ENCODE peak calls at places on chromosomes 2 and 18, in four cellular contexts. H is K562, Y is HCT116, U is GM12878. T is an unnamed sample.

GRCh38 chr2:152038451-152038958 is 60.3 kb downstream of the CACNB4 start:
- DNase-seq in H (no peak), Y (no peak), U (no peak), T (no peak)

GRCh38 chr2:1707771-1708351 is 36.5 kb downstream of the PXDN start:
- DNase-seq in H (no peak), Y (no peak), U (no peak), T (no peak)

GRCh38 chr18:24497052-24497754 is 36.8 kb downstream of the HRH4 start:
- DNase-seq in H (no peak), Y (no peak), U (no peak), T (no peak)

GRCh38 chr2:240463274-240463865 is 27.9 kb downstream of the GPC1 start:
- DNase-seq in H (no peak), Y (no peak), U (no peak), T (no peak)

GRCh38 chr2:205235434-205235833 is 446.9 kb upstream of the NRP2 start:
- DNase-seq in H (no peak), Y (peak; percentile 2), U (no peak), T (no peak)

GRCh38 chr2:27920148-27920885 is 29.8 kb downstream of the BABAM2 start:
- DNase-seq in H (no peak), Y (no peak), U (no peak), T (peak; percentile 24)

GRCh38 chr2:57497489-57498096 is 549.0 kb upstream of the VRK2 start:
- DNase-seq in H (peak; percentile 23), Y (peak; percentile 41), U (peak; percentile 4), T (peak; percentile 50)

GRCh38 chr18:36544036-36544725 is 246.7 kb downstream of the FHOD3 start:
- DNase-seq in H (no peak), Y (no peak), U (no peak), T (no peak)

GRCh38 chr18:55844373-55844772 is 256.4 kb upstream of the TCF4 start:
- DNase-seq in H (no peak), Y (no peak), U (no peak), T (no peak)

GRCh38 chr2:162710282-162710891 is 128.2 kb downstream of the KCNH7 start:
- DNase-seq in H (no peak), Y (no peak), U (no peak), T (peak; percentile 61)

GRCh38 chr2:78768016-78768415 is 257.5 kb upstream of the REG3G start:
- DNase-seq in H (no peak), Y (no peak), U (no peak), T (no peak)

GRCh38 chr2:119649364-119649917 is 29.6 kb upstream of the TMEM177 start:
- DNase-seq in H (no peak), Y (no peak), U (no peak), T (no peak)

GRCh38 chr2:224545884-224546644 is 39.1 kb downstream of the CUL3 start:
- DNase-seq in H (no peak), Y (no peak), U (no peak), T (no peak)

GRCh38 chr2:191382801-191383200 is 137.6 kb downstream of the MYO1B start:
- DNase-seq in H (no peak), Y (no peak), U (no peak), T (peak; percentile 87)

GRCh38 chr2:227848146-227848545 is 23.3 kb upstream of the DAW1 start:
- DNase-seq in H (no peak), Y (no peak), U (no peak), T (no peak)

GRCh38 chr18:410103-410502 is 90.4 kb downstream of the COLEC12 start:
- DNase-seq in H (no peak), Y (no peak), U (no peak), T (no peak)

GRCh38 chr18:415627-416612 is 84.6 kb downstream of the COLEC12 start:
- DNase-seq in H (no peak), Y (no peak), U (no peak), T (no peak)

GRCh38 chr18:416928-417327 is 83.6 kb downstream of the COLEC12 start:
- DNase-seq in H (no peak), Y (no peak), U (no peak), T (no peak)

GRCh38 chr18:415047-415446 is 85.5 kb downstream of the COLEC12 start:
- DNase-seq in H (no peak), Y (no peak), U (no peak), T (no peak)

DNA sequence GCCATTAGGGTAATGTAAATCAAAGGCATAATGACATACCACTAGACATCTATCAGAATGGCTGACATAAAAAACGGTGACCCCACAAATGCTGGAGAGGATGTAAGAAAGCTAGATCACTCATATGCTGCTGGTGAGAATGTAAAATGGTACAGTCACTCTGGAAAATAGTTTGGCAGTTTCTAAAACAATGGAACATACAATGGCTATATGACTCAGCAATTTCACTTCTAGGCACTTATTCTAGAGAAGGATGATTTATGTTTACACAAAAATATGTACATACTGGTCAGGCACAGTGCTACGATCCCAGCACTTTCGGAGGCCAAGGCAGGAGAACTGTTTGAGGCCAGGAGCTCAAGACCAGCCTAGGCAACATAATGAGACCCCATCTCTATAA is 87.2 kb downstream of the COLEC12 start:
- DNase-seq in H (no peak), Y (no peak), U (no peak), T (no peak)
- TF ChIP-seq ZBTB33 in H (no peak), Y (no peak), U (no peak), T (no peak)

GRCh38 chr2:236843061-236843460 is 242.6 kb upstream of the COPS8 start:
- DNase-seq in H (no peak), Y (no peak), U (no peak), T (no peak)
- TF ChIP-seq ZBTB33 in H (no peak), Y (no peak), U (no peak), T (no peak)

DNA sequence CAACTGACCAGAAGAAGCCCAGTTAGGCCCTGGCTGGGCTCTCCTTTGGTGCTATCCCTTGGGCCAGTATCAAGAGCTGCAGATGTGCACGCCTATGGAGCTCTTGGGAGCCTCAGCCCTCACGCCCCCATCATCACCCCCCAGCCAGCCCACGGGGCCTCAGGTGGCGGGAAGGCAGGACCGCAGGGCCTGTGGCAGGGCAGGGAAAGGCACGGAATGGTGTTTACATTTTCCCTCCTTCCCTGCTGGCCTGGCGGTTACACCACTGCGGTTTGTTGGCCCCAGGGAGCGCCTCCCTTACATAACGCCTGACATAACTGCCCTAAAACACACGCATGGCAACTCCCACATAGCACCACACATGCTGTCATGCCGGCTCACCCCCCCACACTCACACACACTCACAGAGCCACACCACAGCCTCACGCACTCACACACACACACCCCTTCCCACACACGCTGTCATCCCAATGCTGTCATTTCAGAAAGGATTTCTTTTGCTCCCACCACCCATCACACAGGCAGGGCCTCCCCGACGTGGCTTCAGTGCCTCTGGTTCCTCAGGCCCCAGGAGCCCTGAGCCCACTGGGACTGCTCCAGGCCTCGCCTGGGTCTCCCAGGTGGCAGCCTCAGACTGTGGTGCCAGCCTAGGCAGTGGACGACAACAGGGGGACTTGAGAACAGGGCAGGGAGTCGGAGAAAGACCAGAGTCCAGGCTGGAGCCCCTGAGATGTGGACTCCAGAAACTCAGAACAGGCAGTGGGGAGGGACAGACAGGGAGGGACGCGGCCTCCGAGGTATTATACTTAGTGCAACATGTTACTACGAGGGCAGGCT is 15.7 kb downstream of the ZFP36L2 start:
- DNase-seq in H (peak; percentile 58), Y (no peak), U (no peak), T (peak; percentile 72)
- TF ChIP-seq ZBTB33 in H (peak; percentile 30), Y (no peak), U (no peak), T (peak; percentile 66)

GRCh38 chr2:102442967-102443828 is 20.2 kb downstream of the IL18RAP start:
- DNase-seq in H (peak; percentile 17), Y (peak; percentile 18), U (no peak), T (peak; percentile 30)
- TF ChIP-seq ZBTB33 in H (no peak), Y (no peak), U (no peak), T (no peak)

T was measured in HepG2.